ENCODE peak calls at places on chromosomes 13 and 19, in five cellular contexts. C, J, D, S and T are unnamed samples.

GRCh38 chr19:2428027-2428690 is 773 bp upstream of the TIMM13 start:
- DNase-seq in D (peak), C (no peak), S (no peak), J (no peak), T (no peak)

GRCh38 chr13:70723732-70724131 is 615.5 kb upstream of the KLHL1 start:
- DNase-seq in J (no peak), D (no peak), S (no peak), C (peak), T (no peak)

GRCh38 chr13:99196466-99197256 is 4.0 kb upstream of the UBAC2 start:
- DNase-seq in C (peak), S (no peak), J (no peak), D (no peak), T (no peak)

GRCh38 chr13:111118898-111119607 is 3.9 kb downstream of the ARHGEF7 start:
- DNase-seq in S (no peak), D (no peak), C (no peak), J (no peak), T (no peak)

GRCh38 chr19:3404324-3405260 is 38.2 kb downstream of the NFIC start:
- DNase-seq in D (peak), J (no peak), C (peak), S (peak), T (peak)

GRCh38 chr19:28258794-28259193 is 954.2 kb downstream of the UQCRFS1 start:
- DNase-seq in J (no peak), S (no peak), D (no peak), C (no peak), T (no peak)

GRCh38 chr13:110559429-110559943 is 2.0 kb downstream of the RAB20 start:
- DNase-seq in S (no peak), J (no peak), D (peak), C (peak), T (no peak)

GRCh38 chr13:67235265-67235664 is 5.1 kb upstream of the PCDH9 start:
- DNase-seq in C (no peak), J (no peak), S (no peak), D (no peak), T (no peak)

GRCh38 chr13:44383945-44384344 is 10.3 kb downstream of the SERP2 start:
- DNase-seq in J (no peak), S (no peak), D (no peak), C (no peak), T (no peak)

GRCh38 chr19:47545061-47545948 is 27.6 kb downstream of the ZNF541 start:
- DNase-seq in D (no peak), S (no peak), J (no peak), C (no peak), T (no peak)

GRCh38 chr19:3285647-3286176 is 61.3 kb downstream of the CELF5 start:
- DNase-seq in J (no peak), S (no peak), C (no peak), D (no peak), T (no peak)

GRCh38 chr19:41226874-41227390 is 7.9 kb downstream of the AXL start:
- DNase-seq in D (no peak), J (no peak), S (no peak), C (no peak), T (no peak)

GRCh38 chr19:18100710-18101109 is 3.1 kb downstream of the MAST3 start:
- DNase-seq in D (no peak), J (no peak), S (no peak), C (no peak), T (no peak)

GRCh38 chr13:73065665-73066350 is 7.0 kb downstream of the KLF5 start:
- DNase-seq in S (no peak), J (no peak), C (no peak), D (no peak), T (no peak)

GRCh38 chr19:48367855-48368254 is 3.7 kb downstream of the SYNGR4 start:
- DNase-seq in C (no peak), J (no peak), D (no peak), S (no peak), T (no peak)

GRCh38 chr13:46317120-46317519 is 69.9 kb downstream of the RUBCNL start:
- DNase-seq in D (no peak), S (no peak), C (peak), J (no peak), T (peak)

GRCh38 chr19:34961775-34962174 is 2.3 kb downstream of the ZNF792 start:
- DNase-seq in S (no peak), D (no peak), C (no peak), J (no peak), T (no peak)

GRCh38 chr13:107124730-107125129 is 556.8 kb upstream of the ARGLU1 start:
- DNase-seq in D (no peak), S (no peak), J (no peak), C (no peak), T (no peak)

GRCh38 chr19:55070755-55071502 is 4.7 kb upstream of the EPS8L1 start:
- DNase-seq in S (no peak), J (no peak), C (peak), D (peak), T (peak)

GRCh38 chr13:18964942-18965341 is 216.7 kb downstream of the TUBA3C start:
- DNase-seq in D (no peak), S (no peak), C (no peak), J (no peak), T (no peak)

GRCh38 chr13:61880576-61881283 is 465.1 kb upstream of the PCDH20 start:
- DNase-seq in J (no peak), S (no peak), C (peak), D (peak), T (no peak)

GRCh38 chr13:99053636-99054233 is 75.9 kb upstream of the DOCK9 start:
- DNase-seq in D (no peak), S (no peak), C (no peak), J (no peak), T (no peak)

GRCh38 chr19:14672043-14672872 is 2.4 kb downstream of the ADGRE3 start:
- DNase-seq in C (no peak), S (no peak), J (no peak), D (no peak), T (no peak)

GRCh38 chr13:50208826-50209335 is 193.6 kb downstream of the KCNRG start:
- DNase-seq in C (peak), J (no peak), S (no peak), D (peak), T (no peak)

GRCh38 chr19:43126720-43127119 is 44.2 kb upstream of the PSG2 start:
- DNase-seq in C (no peak), J (no peak), S (no peak), D (no peak), T (no peak)

GRCh38 chr13:41973247-41973741 is 12.4 kb upstream of the VWA8 start:
- DNase-seq in D (no peak), C (no peak), J (no peak), S (no peak), T (no peak)

GRCh38 chr13:107296804-107297203 is 728.9 kb upstream of the ARGLU1 start:
- DNase-seq in S (no peak), D (peak), C (peak), J (no peak), T (no peak)

GRCh38 chr13:40456397-40456958 is 210.0 kb downstream of the FOXO1 start:
- DNase-seq in J (no peak), C (no peak), D (no peak), S (no peak), T (no peak)

GRCh38 chr13:100722517-100722916 is 47.9 kb upstream of the TMTC4 start:
- DNase-seq in C (no peak), D (no peak), S (no peak), J (no peak), T (no peak)
- TF ChIP-seq CTCF in C (no peak), D (no peak), S (no peak), J (no peak), T (no peak)

DNA sequence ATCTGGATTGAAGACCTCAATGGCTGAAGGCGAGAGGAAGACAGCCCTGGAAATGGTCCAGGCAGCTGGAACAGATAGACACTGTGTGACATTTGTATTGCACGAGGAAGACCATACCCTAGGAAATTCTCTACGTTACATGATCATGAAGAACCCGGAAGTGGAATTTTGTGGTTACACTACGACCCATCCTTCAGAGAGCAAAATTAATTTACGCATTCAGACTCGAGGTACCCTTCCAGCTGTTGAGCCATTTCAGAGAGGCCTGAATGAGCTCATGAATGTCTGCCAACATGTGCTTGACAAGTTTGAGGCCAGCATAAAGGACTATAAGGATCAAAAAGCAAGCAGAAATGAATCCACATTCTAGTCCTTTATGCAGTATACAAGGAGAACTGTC is 1.2 kb downstream of the POLR1D start:
- DNase-seq in D (no peak), S (no peak), J (no peak), C (no peak), T (no peak)
- TF ChIP-seq CTCF in D (no peak), S (no peak), J (no peak), C (no peak), T (no peak)

GRCh38 chr19:7863157-7863970 is 10.8 kb downstream of the PRR36 start:
- DNase-seq in J (no peak), D (no peak), S (no peak), C (no peak), T (no peak)
- TF ChIP-seq CTCF in J (no peak), D (no peak), S (no peak), C (no peak), T (no peak)

DNA sequence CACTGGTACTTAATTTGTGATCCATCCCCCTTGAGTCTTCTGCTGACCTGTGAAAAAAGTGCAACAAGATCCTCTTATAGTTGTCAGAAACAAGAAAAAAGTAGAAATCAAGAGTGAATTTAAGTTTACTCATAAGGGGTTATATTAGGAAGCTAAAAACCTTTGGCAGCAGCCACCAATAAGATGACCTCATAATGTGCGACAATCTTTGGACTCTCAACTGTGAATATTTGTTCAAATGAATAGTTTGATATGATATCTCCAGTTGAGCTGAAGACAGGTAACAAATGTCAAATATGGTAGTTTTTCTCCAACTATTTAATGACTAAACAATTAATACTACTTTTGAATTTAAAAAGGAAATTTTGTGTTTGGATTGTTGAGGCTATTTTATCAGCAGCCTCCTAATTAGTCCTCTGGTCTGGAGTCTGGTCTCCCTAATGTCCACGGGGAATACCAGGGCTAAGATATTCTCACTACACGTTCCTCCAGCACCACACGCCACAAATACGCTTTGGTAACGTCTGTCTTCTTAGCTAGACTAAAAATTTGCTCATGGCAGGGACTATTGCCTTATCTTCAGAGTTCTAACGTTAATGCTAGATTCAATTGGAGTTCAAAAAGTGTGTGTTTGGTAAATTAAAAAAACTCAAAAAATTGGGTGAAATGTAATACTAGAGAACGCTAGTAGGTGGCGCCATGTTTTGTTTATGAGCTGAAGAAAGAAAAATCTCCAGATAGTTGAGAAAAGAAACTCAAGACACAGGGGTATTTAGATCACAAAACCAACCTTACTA is 51.0 kb upstream of the PDX1 start:
- DNase-seq in C (peak), S (no peak), D (peak), J (no peak), T (no peak)
- TF ChIP-seq CTCF in C (peak), S (peak), D (peak), J (peak), T (peak)

DNA sequence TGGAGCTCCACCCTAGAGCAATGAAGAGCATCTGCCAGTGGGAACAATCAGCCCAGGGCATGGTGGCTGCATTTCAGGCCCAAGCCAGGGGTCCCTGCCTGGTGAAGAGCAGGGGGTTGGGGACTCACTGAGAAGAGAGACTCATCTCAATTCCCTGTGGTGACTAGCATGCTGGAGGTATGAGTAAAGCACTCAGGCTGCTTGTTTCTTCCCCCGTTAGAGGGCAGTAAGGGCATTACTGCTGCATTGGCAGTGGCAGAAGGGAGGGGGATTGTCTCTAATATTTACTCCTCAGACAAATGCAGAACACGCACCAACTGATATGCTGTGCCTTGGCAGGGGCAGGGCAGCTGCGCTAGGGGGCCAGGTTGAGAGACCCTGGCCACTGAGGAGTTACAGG is 329.1 kb downstream of the SLITRK5 start:
- DNase-seq in S (no peak), D (peak), J (no peak), C (no peak), T (no peak)
- TF ChIP-seq CTCF in S (no peak), D (peak), J (no peak), C (no peak), T (no peak)